ENCODE peak calls at places on chromosomes 2 and 18, in four cellular contexts. One of them, this sample, is unnamed.

GRCh38 chr2:231036131-231036530 is 1.2 kb upstream of the C2orf72 start:
- DNase-seq in A673: no peak
- DNase-seq in gastrocnemius medialis: no peak
- DNase-seq in WERI-Rb-1: no peak
- DNase-seq in this sample: no peak

GRCh38 chr2:172082105-172082943 is 3.0 kb upstream of the DLX1 start:
- DNase-seq in A673: no peak
- DNase-seq in gastrocnemius medialis: no peak
- DNase-seq in WERI-Rb-1: no peak
- DNase-seq in this sample: no peak

GRCh38 chr2:64369706-64370105 is 84.3 kb upstream of the LGALSL start:
- DNase-seq in A673: no peak
- DNase-seq in gastrocnemius medialis: no peak
- DNase-seq in WERI-Rb-1: no peak
- DNase-seq in this sample: no peak

GRCh38 chr2:214410918-214411554 is at the start of gene VWC2L:
- DNase-seq in A673: peak
- DNase-seq in gastrocnemius medialis: peak
- DNase-seq in WERI-Rb-1: peak
- DNase-seq in this sample: peak

GRCh38 chr2:34806396-34806795 is 1207.3 kb upstream of the FAM98A start:
- DNase-seq in A673: no peak
- DNase-seq in gastrocnemius medialis: no peak
- DNase-seq in WERI-Rb-1: no peak
- DNase-seq in this sample: no peak

GRCh38 chr18:76494181-76494540 is 881 bp downstream of the ZNF516 start:
- DNase-seq in A673: peak
- DNase-seq in gastrocnemius medialis: peak
- DNase-seq in WERI-Rb-1: peak
- DNase-seq in this sample: peak

GRCh38 chr18:8847900-8848299 is 142.5 kb downstream of the MTCL1 start:
- DNase-seq in A673: no peak
- DNase-seq in gastrocnemius medialis: no peak
- DNase-seq in WERI-Rb-1: no peak
- DNase-seq in this sample: no peak

GRCh38 chr2:29921560-29921915 is at the start of gene ALK:
- DNase-seq in A673: peak
- DNase-seq in gastrocnemius medialis: peak
- DNase-seq in WERI-Rb-1: peak
- DNase-seq in this sample: peak

GRCh38 chr2:207434288-207434687 is 95.5 kb upstream of the CREB1 start:
- DNase-seq in A673: no peak
- DNase-seq in gastrocnemius medialis: no peak
- DNase-seq in WERI-Rb-1: no peak
- DNase-seq in this sample: no peak

GRCh38 chr2:37730037-37730813 is 58.8 kb upstream of the CDC42EP3 start:
- DNase-seq in A673: no peak
- DNase-seq in gastrocnemius medialis: no peak
- DNase-seq in WERI-Rb-1: no peak
- DNase-seq in this sample: no peak

GRCh38 chr18:25233582-25234362 is 118.2 kb downstream of the ZNF521 start:
- DNase-seq in A673: no peak
- DNase-seq in gastrocnemius medialis: no peak
- DNase-seq in WERI-Rb-1: no peak
- DNase-seq in this sample: no peak

GRCh38 chr2:191386938-191387536 is 141.8 kb downstream of the MYO1B start:
- DNase-seq in A673: no peak
- DNase-seq in gastrocnemius medialis: no peak
- DNase-seq in WERI-Rb-1: no peak
- DNase-seq in this sample: peak

GRCh38 chr2:26649992-26650712 is 9.0 kb upstream of the CIB4 start:
- DNase-seq in A673: no peak
- DNase-seq in gastrocnemius medialis: no peak
- DNase-seq in WERI-Rb-1: peak
- DNase-seq in this sample: no peak

GRCh38 chr2:137570484-137570883 is 393.8 kb upstream of the HNMT start:
- DNase-seq in A673: no peak
- DNase-seq in gastrocnemius medialis: no peak
- DNase-seq in WERI-Rb-1: no peak
- DNase-seq in this sample: no peak

GRCh38 chr18:5444269-5444668 is 99.5 kb downstream of the EPB41L3 start:
- DNase-seq in A673: no peak
- DNase-seq in gastrocnemius medialis: no peak
- DNase-seq in WERI-Rb-1: no peak
- DNase-seq in this sample: no peak

GRCh38 chr2:237695201-237695780 is 67.9 kb downstream of the LRRFIP1 start:
- DNase-seq in A673: peak
- DNase-seq in gastrocnemius medialis: no peak
- DNase-seq in WERI-Rb-1: no peak
- DNase-seq in this sample: peak

GRCh38 chr2:95007822-95008221 is 17.7 kb upstream of the MAL start:
- DNase-seq in A673: no peak
- DNase-seq in gastrocnemius medialis: no peak
- DNase-seq in WERI-Rb-1: no peak
- DNase-seq in this sample: no peak

GRCh38 chr2:19031642-19032041 is 326.8 kb downstream of the OSR1 start:
- DNase-seq in A673: no peak
- DNase-seq in gastrocnemius medialis: no peak
- DNase-seq in WERI-Rb-1: no peak
- DNase-seq in this sample: no peak

GRCh38 chr18:70523798-70524182 is 234.9 kb downstream of the SOCS6 start:
- DNase-seq in A673: no peak
- DNase-seq in gastrocnemius medialis: no peak
- DNase-seq in WERI-Rb-1: no peak
- DNase-seq in this sample: no peak

GRCh38 chr2:158686166-158686792 is 108.8 kb upstream of the DAPL1 start:
- DNase-seq in A673: peak
- DNase-seq in gastrocnemius medialis: no peak
- DNase-seq in WERI-Rb-1: no peak
- DNase-seq in this sample: no peak

GRCh38 chr2:30662268-30663131 is 144.7 kb downstream of the CAPN13 start:
- DNase-seq in A673: no peak
- DNase-seq in gastrocnemius medialis: no peak
- DNase-seq in WERI-Rb-1: no peak
- DNase-seq in this sample: no peak

GRCh38 chr2:69385443-69386151 is 1.4 kb downstream of the GFPT1 start:
- DNase-seq in A673: peak
- DNase-seq in gastrocnemius medialis: no peak
- DNase-seq in WERI-Rb-1: no peak
- DNase-seq in this sample: peak

GRCh38 chr2:191064590-191064989 is 50.6 kb upstream of the STAT1 start:
- DNase-seq in A673: no peak
- DNase-seq in gastrocnemius medialis: no peak
- DNase-seq in WERI-Rb-1: no peak
- DNase-seq in this sample: no peak

GRCh38 chr2:85661139-85661858 is 6.7 kb downstream of the SFTPB start:
- DNase-seq in A673: no peak
- DNase-seq in gastrocnemius medialis: no peak
- DNase-seq in WERI-Rb-1: no peak
- DNase-seq in this sample: no peak

GRCh38 chr2:196558506-196558905 is 81.0 kb upstream of the CCDC150 start:
- DNase-seq in A673: no peak
- DNase-seq in gastrocnemius medialis: no peak
- DNase-seq in WERI-Rb-1: no peak
- DNase-seq in this sample: no peak

GRCh38 chr18:36187826-36188721 is 777 bp downstream of the MOCOS start:
- DNase-seq in A673: no peak
- DNase-seq in gastrocnemius medialis: peak
- DNase-seq in WERI-Rb-1: no peak
- DNase-seq in this sample: peak

GRCh38 chr18:60372598-60372997 is at the start of gene MC4R:
- DNase-seq in A673: peak
- DNase-seq in gastrocnemius medialis: no peak
- DNase-seq in WERI-Rb-1: peak
- DNase-seq in this sample: no peak

GRCh38 chr2:225033440-225034390 is 8.6 kb downstream of the DOCK10 start:
- DNase-seq in A673: no peak
- DNase-seq in gastrocnemius medialis: no peak
- DNase-seq in WERI-Rb-1: no peak
- DNase-seq in this sample: no peak

GRCh38 chr2:186780701-186781316 is 68.2 kb downstream of the ZSWIM2 start:
- DNase-seq in A673: peak
- DNase-seq in gastrocnemius medialis: no peak
- DNase-seq in WERI-Rb-1: peak
- DNase-seq in this sample: peak

GRCh38 chr18:54613174-54613573 is 22.1 kb downstream of the DYNAP start:
- DNase-seq in A673: no peak
- DNase-seq in gastrocnemius medialis: no peak
- DNase-seq in WERI-Rb-1: no peak
- DNase-seq in this sample: no peak

GRCh38 chr2:68762665-68763064 is 28.1 kb downstream of the ARHGAP25 start:
- DNase-seq in A673: no peak
- DNase-seq in gastrocnemius medialis: no peak
- DNase-seq in WERI-Rb-1: no peak
- DNase-seq in this sample: no peak

GRCh38 chr2:58098254-58099096 is 51.9 kb downstream of the VRK2 start:
- DNase-seq in A673: no peak
- DNase-seq in gastrocnemius medialis: no peak
- DNase-seq in WERI-Rb-1: no peak
- DNase-seq in this sample: no peak

GRCh38 chr2:126891681-126892500 is 6.8 kb upstream of the TEX51 start:
- DNase-seq in A673: no peak
- DNase-seq in gastrocnemius medialis: no peak
- DNase-seq in WERI-Rb-1: peak
- DNase-seq in this sample: no peak

GRCh38 chr2:61006486-61007105 is 10.9 kb upstream of the PEX13 start:
- DNase-seq in A673: no peak
- DNase-seq in gastrocnemius medialis: no peak
- DNase-seq in WERI-Rb-1: no peak
- DNase-seq in this sample: no peak

GRCh38 chr18:58997811-58998337 is 133.2 kb downstream of the ZNF532 start:
- DNase-seq in A673: peak
- DNase-seq in gastrocnemius medialis: peak
- DNase-seq in WERI-Rb-1: no peak
- DNase-seq in this sample: no peak

GRCh38 chr18:79540161-79540913 is 139.3 kb upstream of the CTDP1 start:
- DNase-seq in A673: no peak
- DNase-seq in gastrocnemius medialis: no peak
- DNase-seq in WERI-Rb-1: no peak
- DNase-seq in this sample: no peak

GRCh38 chr2:3704647-3705046 is 1.3 kb downstream of the DCDC2C start:
- DNase-seq in A673: peak
- DNase-seq in gastrocnemius medialis: no peak
- DNase-seq in WERI-Rb-1: no peak
- DNase-seq in this sample: no peak

GRCh38 chr2:68238955-68239822 is 13.1 kb downstream of the PPP3R1 start:
- DNase-seq in A673: no peak
- DNase-seq in gastrocnemius medialis: no peak
- DNase-seq in WERI-Rb-1: no peak
- DNase-seq in this sample: no peak

GRCh38 chr18:63422087-63422861 is at the start of gene VPS4B:
- DNase-seq in A673: peak
- DNase-seq in gastrocnemius medialis: peak
- DNase-seq in WERI-Rb-1: peak
- DNase-seq in this sample: peak

GRCh38 chr18:63421514-63421913 is 762 bp downstream of the VPS4B start:
- DNase-seq in A673: no peak
- DNase-seq in gastrocnemius medialis: no peak
- DNase-seq in WERI-Rb-1: no peak
- DNase-seq in this sample: no peak

GRCh38 chr18:63427566-63427965 is 5.3 kb upstream of the VPS4B start:
- DNase-seq in A673: no peak
- DNase-seq in gastrocnemius medialis: no peak
- DNase-seq in WERI-Rb-1: no peak
- DNase-seq in this sample: peak

GRCh38 chr18:63422862-63423304 is 607 bp upstream of the VPS4B start:
- DNase-seq in A673: no peak
- DNase-seq in gastrocnemius medialis: no peak
- DNase-seq in WERI-Rb-1: no peak
- DNase-seq in this sample: no peak
- TF ChIP-seq CTCF in A673: no peak
- TF ChIP-seq CTCF in gastrocnemius medialis: no peak
- TF ChIP-seq CTCF in WERI-Rb-1: peak
- TF ChIP-seq CTCF in this sample: no peak

GRCh38 chr2:48717826-48718225 is 37.7 kb downstream of the LHCGR start:
- DNase-seq in A673: peak
- DNase-seq in gastrocnemius medialis: no peak
- DNase-seq in WERI-Rb-1: no peak
- DNase-seq in this sample: no peak
- H3K27ac ChIP-seq in A673: no peak
- H3K27ac ChIP-seq in gastrocnemius medialis: no peak
- H3K27ac ChIP-seq in WERI-Rb-1: no peak
- H3K27ac ChIP-seq in this sample: no peak

GRCh38 chr2:2569836-2570235 is 238.8 kb upstream of the MYT1L start:
- DNase-seq in A673: no peak
- DNase-seq in gastrocnemius medialis: no peak
- DNase-seq in WERI-Rb-1: no peak
- DNase-seq in this sample: no peak

GRCh38 chr2:2569306-2569705 is 238.2 kb upstream of the MYT1L start:
- DNase-seq in A673: no peak
- DNase-seq in gastrocnemius medialis: no peak
- DNase-seq in WERI-Rb-1: no peak
- DNase-seq in this sample: no peak

GRCh38 chr2:2566396-2567323 is 235.6 kb upstream of the MYT1L start:
- DNase-seq in A673: no peak
- DNase-seq in gastrocnemius medialis: no peak
- DNase-seq in WERI-Rb-1: no peak
- DNase-seq in this sample: no peak

GRCh38 chr2:2567776-2568175 is 236.7 kb upstream of the MYT1L start:
- DNase-seq in A673: no peak
- DNase-seq in gastrocnemius medialis: no peak
- DNase-seq in WERI-Rb-1: no peak
- DNase-seq in this sample: no peak

DNA sequence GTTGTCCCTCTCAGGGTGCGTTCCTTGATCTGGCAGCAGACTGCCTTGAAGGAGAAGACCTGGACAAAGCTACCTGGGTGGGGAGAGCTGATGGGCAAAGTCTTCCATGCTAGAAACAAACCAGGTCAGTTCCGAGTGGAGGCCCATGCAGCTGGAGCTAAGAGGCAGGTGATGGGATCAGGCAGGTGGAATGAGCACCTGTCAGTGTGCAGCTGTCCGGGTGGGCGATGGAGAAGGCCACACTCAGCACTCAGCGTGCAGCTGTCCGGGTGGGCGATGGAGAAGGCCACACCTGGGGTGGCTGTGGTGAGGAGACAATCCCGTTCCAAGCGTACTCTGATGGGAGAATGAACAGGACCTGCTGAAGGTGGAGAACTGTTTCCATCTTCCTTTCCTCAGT is 237.3 kb upstream of the MYT1L start:
- DNase-seq in A673: no peak
- DNase-seq in gastrocnemius medialis: no peak
- DNase-seq in WERI-Rb-1: no peak
- DNase-seq in this sample: no peak
- TF ChIP-seq CTCF in A673: no peak
- TF ChIP-seq CTCF in gastrocnemius medialis: no peak
- TF ChIP-seq CTCF in WERI-Rb-1: no peak
- TF ChIP-seq CTCF in this sample: no peak

GRCh38 chr2:144502356-144502755 is 17.6 kb downstream of the ZEB2 start:
- DNase-seq in A673: no peak
- DNase-seq in gastrocnemius medialis: no peak
- DNase-seq in WERI-Rb-1: no peak
- DNase-seq in this sample: no peak
- H3K27ac ChIP-seq in A673: peak
- H3K27ac ChIP-seq in gastrocnemius medialis: peak
- H3K27ac ChIP-seq in WERI-Rb-1: no peak
- H3K27ac ChIP-seq in this sample: no peak